ENCODE peak calls at places on chromosomes 3 and 15, in four cellular contexts. A is endothelial cell; Q is activated naive CD4-positive, alpha-beta T cell treated with anti-CD3 and anti-CD28 coated beads, Interleukin-2, amount 10 ng/mL, durations not matched to agents 7 days and 5 days; T is T-cell. L is an unnamed sample.
A peak's percentile ranks its signal among the peaks of the same experiment; 100 is the strongest.

GRCh38 chr3:124878561-124879394 is 8.4 kb downstream of the ITGB5 start:
- DNase-seq in A (no peak), Q (peak; percentile 52), T (no peak), L (no peak)

GRCh38 chr3:10008588-10009344 is 17.5 kb upstream of the FANCD2 start:
- DNase-seq in A (peak; percentile 82), Q (peak; percentile 90), T (peak; percentile 69), L (peak; percentile 42)

GRCh38 chr3:13076255-13076654 is 3.0 kb upstream of the IQSEC1 start:
- DNase-seq in A (no peak), Q (no peak), T (no peak), L (no peak)

GRCh38 chr15:77507151-77507847 is 86.6 kb downstream of the HMG20A start:
- DNase-seq in A (no peak), Q (no peak), T (no peak), L (no peak)

GRCh38 chr15:46848704-46849103 is 868.6 kb upstream of the SEMA6D start:
- DNase-seq in A (no peak), Q (no peak), T (no peak), L (no peak)

GRCh38 chr3:143067201-143067600 is 52.4 kb upstream of the CHST2 start:
- DNase-seq in A (no peak), Q (no peak), T (no peak), L (no peak)

GRCh38 chr3:68007621-68008226 is 353.3 kb upstream of the SUCLG2 start:
- DNase-seq in A (peak; percentile 43), Q (peak; percentile 44), T (peak; percentile 32), L (peak; percentile 71)

GRCh38 chr3:129345971-129346370 is 67.3 kb downstream of the HMCES start:
- DNase-seq in A (no peak), Q (no peak), T (no peak), L (no peak)

GRCh38 chr3:70392227-70392626 is 79.8 kb upstream of the MDFIC2 start:
- DNase-seq in A (no peak), Q (no peak), T (no peak), L (no peak)

GRCh38 chr3:61808999-61809398 is 247.6 kb downstream of the PTPRG start:
- DNase-seq in A (no peak), Q (no peak), T (no peak), L (no peak)

GRCh38 chr15:39623550-39623931 is 42.7 kb downstream of the THBS1 start:
- DNase-seq in A (no peak), Q (peak; percentile 68), T (peak; percentile 27), L (no peak)

GRCh38 chr3:128874481-128875180 is 4.8 kb upstream of the ACAD9 start:
- DNase-seq in A (no peak), Q (no peak), T (no peak), L (peak; percentile 37)

GRCh38 chr3:192422321-192422997 is 304.9 kb downstream of the FGF12 start:
- DNase-seq in A (no peak), Q (no peak), T (no peak), L (no peak)

GRCh38 chr3:60582285-60582684 is 669.0 kb downstream of the FHIT start:
- DNase-seq in A (peak; percentile 8), Q (no peak), T (no peak), L (no peak)

GRCh38 chr3:156449712-156450574 is 105.0 kb downstream of the SSR3 start:
- DNase-seq in A (peak; percentile 20), Q (no peak), T (no peak), L (no peak)

GRCh38 chr3:124282751-124283643 is 291.1 kb upstream of the ROPN1 start:
- DNase-seq in A (no peak), Q (no peak), T (no peak), L (no peak)

GRCh38 chr3:181906338-181906737 is 194.6 kb downstream of the SOX2 start:
- DNase-seq in A (no peak), Q (no peak), T (no peak), L (no peak)

GRCh38 chr3:42668793-42669217 is 15.3 kb downstream of the ZBTB47 start:
- DNase-seq in A (no peak), Q (no peak), T (no peak), L (no peak)

GRCh38 chr15:78228356-78228996 is 5.9 kb downstream of the ACSBG1 start:
- DNase-seq in A (no peak), Q (no peak), T (no peak), L (no peak)

GRCh38 chr15:101046826-101047225 is 127.7 kb downstream of the LRRK1 start:
- DNase-seq in A (no peak), Q (no peak), T (no peak), L (peak; percentile 2)

GRCh38 chr15:64582202-64582601 is 121.8 kb downstream of the ZNF609 start:
- DNase-seq in A (no peak), Q (no peak), T (no peak), L (no peak)

GRCh38 chr3:60839242-60839641 is 412.0 kb downstream of the FHIT start:
- DNase-seq in A (no peak), Q (no peak), T (no peak), L (peak; percentile 11)

GRCh38 chr3:145936986-145937385 is 224.0 kb downstream of the PLOD2 start:
- DNase-seq in A (no peak), Q (no peak), T (no peak), L (no peak)

GRCh38 chr3:13475871-13476590 is 4.1 kb upstream of the HDAC11 start:
- DNase-seq in A (no peak), Q (peak; percentile 19), T (no peak), L (no peak)

GRCh38 chr3:71684752-71685151 is 40.5 kb downstream of the EIF4E3 start:
- DNase-seq in A (no peak), Q (no peak), T (no peak), L (no peak)

GRCh38 chr3:67335813-67336212 is 318.6 kb downstream of the SUCLG2 start:
- DNase-seq in A (no peak), Q (no peak), T (no peak), L (no peak)

GRCh38 chr15:65132841-65133549 is 613 bp downstream of the PDCD7 start:
- DNase-seq in A (peak; percentile 74), Q (peak; percentile 45), T (no peak), L (peak; percentile 20)

GRCh38 chr15:72797338-72797689 is 13.8 kb upstream of the ADPGK start:
- DNase-seq in A (no peak), Q (no peak), T (no peak), L (no peak)

GRCh38 chr3:195162033-195162669 is 108.8 kb downstream of the XXYLT1 start:
- DNase-seq in A (peak; percentile 54), Q (peak; percentile 25), T (no peak), L (no peak)

GRCh38 chr3:184003187-184003967 is 14.3 kb downstream of the ABCC5 start:
- DNase-seq in A (no peak), Q (no peak), T (no peak), L (no peak)

GRCh38 chr3:189947948-189948723 is 172.6 kb downstream of the P3H2 start:
- DNase-seq in A (peak; percentile 34), Q (no peak), T (no peak), L (no peak)

GRCh38 chr15:80778964-80779657 is at the start of gene CEMIP:
- DNase-seq in A (peak; percentile 95), Q (peak; percentile 68), T (no peak), L (peak; percentile 82)